ENCODE peak calls at places on chromosomes 16 and 17, in eight cellular contexts. One of them, this sample, is unnamed.

GRCh38 chr17:73657473-73658116 is 13.3 kb upstream of the SDK2 start:
- DNase-seq in pancreas: peak
- DNase-seq in AG10803: no peak
- DNase-seq in ascending aorta: no peak
- DNase-seq in omental fat pad: no peak
- DNase-seq in HCT116: peak
- DNase-seq in IMR-90: no peak
- DNase-seq in fibroblast of lung: peak
- DNase-seq in this sample: no peak

GRCh38 chr16:69243479-69243878 is 56.5 kb downstream of the SNTB2 start:
- DNase-seq in AG10803: peak
- DNase-seq in omental fat pad: no peak
- DNase-seq in pancreas: no peak
- DNase-seq in HCT116: no peak
- DNase-seq in ascending aorta: no peak
- DNase-seq in fibroblast of lung: peak
- DNase-seq in IMR-90: peak
- DNase-seq in this sample: no peak

GRCh38 chr17:67289174-67289876 is 44.3 kb upstream of the HELZ start:
- DNase-seq in HCT116: no peak
- DNase-seq in IMR-90: peak
- DNase-seq in AG10803: peak
- DNase-seq in pancreas: no peak
- DNase-seq in ascending aorta: peak
- DNase-seq in omental fat pad: no peak
- DNase-seq in fibroblast of lung: peak
- DNase-seq in this sample: no peak

GRCh38 chr17:61219460-61219859 is 180.2 kb upstream of the TBX2 start:
- DNase-seq in ascending aorta: no peak
- DNase-seq in pancreas: no peak
- DNase-seq in HCT116: no peak
- DNase-seq in omental fat pad: no peak
- DNase-seq in AG10803: peak
- DNase-seq in fibroblast of lung: peak
- DNase-seq in IMR-90: peak
- DNase-seq in this sample: no peak

GRCh38 chr16:55444754-55445485 is 34.1 kb upstream of the MMP2 start:
- DNase-seq in IMR-90: no peak
- DNase-seq in AG10803: no peak
- DNase-seq in omental fat pad: no peak
- DNase-seq in pancreas: no peak
- DNase-seq in HCT116: no peak
- DNase-seq in fibroblast of lung: no peak
- DNase-seq in ascending aorta: no peak
- DNase-seq in this sample: no peak

GRCh38 chr16:82264781-82265180 is 94.8 kb upstream of the MPHOSPH6 start:
- DNase-seq in fibroblast of lung: no peak
- DNase-seq in pancreas: no peak
- DNase-seq in ascending aorta: no peak
- DNase-seq in HCT116: no peak
- DNase-seq in IMR-90: no peak
- DNase-seq in omental fat pad: no peak
- DNase-seq in AG10803: no peak
- DNase-seq in this sample: no peak

GRCh38 chr16:66924527-66925321 is 611 bp downstream of the RRAD start:
- DNase-seq in ascending aorta: no peak
- DNase-seq in fibroblast of lung: no peak
- DNase-seq in pancreas: peak
- DNase-seq in HCT116: no peak
- DNase-seq in IMR-90: no peak
- DNase-seq in AG10803: no peak
- DNase-seq in omental fat pad: no peak
- DNase-seq in this sample: no peak

GRCh38 chr16:80806957-80807356 is 2.6 kb upstream of the CDYL2 start:
- DNase-seq in AG10803: peak
- DNase-seq in omental fat pad: no peak
- DNase-seq in pancreas: no peak
- DNase-seq in IMR-90: peak
- DNase-seq in fibroblast of lung: peak
- DNase-seq in ascending aorta: no peak
- DNase-seq in HCT116: no peak
- DNase-seq in this sample: no peak

GRCh38 chr17:7476474-7476873 is 3.0 kb downstream of the ZBTB4 start:
- DNase-seq in AG10803: peak
- DNase-seq in IMR-90: peak
- DNase-seq in fibroblast of lung: no peak
- DNase-seq in HCT116: no peak
- DNase-seq in ascending aorta: no peak
- DNase-seq in pancreas: no peak
- DNase-seq in omental fat pad: no peak
- DNase-seq in this sample: no peak

GRCh38 chr17:56834380-56835258 is 668 bp downstream of the DGKE start:
- DNase-seq in fibroblast of lung: peak
- DNase-seq in ascending aorta: peak
- DNase-seq in AG10803: peak
- DNase-seq in HCT116: no peak
- DNase-seq in omental fat pad: no peak
- DNase-seq in IMR-90: peak
- DNase-seq in pancreas: peak
- DNase-seq in this sample: no peak

GRCh38 chr17:44901323-44901965 is 2.2 kb upstream of the EFTUD2 start:
- DNase-seq in IMR-90: peak
- DNase-seq in omental fat pad: no peak
- DNase-seq in fibroblast of lung: peak
- DNase-seq in pancreas: no peak
- DNase-seq in ascending aorta: no peak
- DNase-seq in HCT116: no peak
- DNase-seq in AG10803: peak
- DNase-seq in this sample: no peak

GRCh38 chr17:62705116-62705515 is 77.6 kb downstream of the MRC2 start:
- DNase-seq in fibroblast of lung: no peak
- DNase-seq in AG10803: no peak
- DNase-seq in IMR-90: no peak
- DNase-seq in omental fat pad: no peak
- DNase-seq in pancreas: no peak
- DNase-seq in ascending aorta: no peak
- DNase-seq in HCT116: no peak
- DNase-seq in this sample: no peak

GRCh38 chr16:17493012-17493411 is 22.3 kb upstream of the XYLT1 start:
- DNase-seq in omental fat pad: no peak
- DNase-seq in pancreas: no peak
- DNase-seq in HCT116: no peak
- DNase-seq in IMR-90: no peak
- DNase-seq in fibroblast of lung: no peak
- DNase-seq in AG10803: no peak
- DNase-seq in ascending aorta: no peak
- DNase-seq in this sample: no peak

GRCh38 chr17:76585649-76586593 is at the start of gene ST6GALNAC2:
- DNase-seq in fibroblast of lung: peak
- DNase-seq in AG10803: peak
- DNase-seq in IMR-90: no peak
- DNase-seq in omental fat pad: no peak
- DNase-seq in HCT116: peak
- DNase-seq in pancreas: peak
- DNase-seq in ascending aorta: peak
- DNase-seq in this sample: no peak

GRCh38 chr16:51820176-51820575 is 669.1 kb upstream of the SALL1 start:
- DNase-seq in fibroblast of lung: no peak
- DNase-seq in AG10803: no peak
- DNase-seq in IMR-90: no peak
- DNase-seq in pancreas: no peak
- DNase-seq in omental fat pad: no peak
- DNase-seq in HCT116: no peak
- DNase-seq in ascending aorta: no peak
- DNase-seq in this sample: no peak

GRCh38 chr17:44071198-44071520 is 624 bp downstream of the G6PC3 start:
- DNase-seq in IMR-90: peak
- DNase-seq in fibroblast of lung: no peak
- DNase-seq in pancreas: no peak
- DNase-seq in ascending aorta: peak
- DNase-seq in omental fat pad: no peak
- DNase-seq in AG10803: peak
- DNase-seq in HCT116: no peak
- DNase-seq in this sample: no peak

GRCh38 chr17:30530346-30531025 is 53.3 kb downstream of the GOSR1 start:
- DNase-seq in fibroblast of lung: no peak
- DNase-seq in IMR-90: peak
- DNase-seq in ascending aorta: no peak
- DNase-seq in pancreas: no peak
- DNase-seq in HCT116: no peak
- DNase-seq in omental fat pad: no peak
- DNase-seq in AG10803: peak
- DNase-seq in this sample: no peak

GRCh38 chr16:66717112-66717675 is 20.7 kb upstream of the CMTM4 start:
- DNase-seq in HCT116: no peak
- DNase-seq in IMR-90: peak
- DNase-seq in pancreas: no peak
- DNase-seq in omental fat pad: no peak
- DNase-seq in fibroblast of lung: peak
- DNase-seq in ascending aorta: no peak
- DNase-seq in AG10803: peak
- DNase-seq in this sample: no peak

GRCh38 chr17:75525806-75526554 is 483 bp downstream of the LLGL2 start:
- DNase-seq in fibroblast of lung: no peak
- DNase-seq in pancreas: peak
- DNase-seq in IMR-90: no peak
- DNase-seq in AG10803: no peak
- DNase-seq in HCT116: no peak
- DNase-seq in omental fat pad: no peak
- DNase-seq in ascending aorta: no peak
- DNase-seq in this sample: no peak

DNA sequence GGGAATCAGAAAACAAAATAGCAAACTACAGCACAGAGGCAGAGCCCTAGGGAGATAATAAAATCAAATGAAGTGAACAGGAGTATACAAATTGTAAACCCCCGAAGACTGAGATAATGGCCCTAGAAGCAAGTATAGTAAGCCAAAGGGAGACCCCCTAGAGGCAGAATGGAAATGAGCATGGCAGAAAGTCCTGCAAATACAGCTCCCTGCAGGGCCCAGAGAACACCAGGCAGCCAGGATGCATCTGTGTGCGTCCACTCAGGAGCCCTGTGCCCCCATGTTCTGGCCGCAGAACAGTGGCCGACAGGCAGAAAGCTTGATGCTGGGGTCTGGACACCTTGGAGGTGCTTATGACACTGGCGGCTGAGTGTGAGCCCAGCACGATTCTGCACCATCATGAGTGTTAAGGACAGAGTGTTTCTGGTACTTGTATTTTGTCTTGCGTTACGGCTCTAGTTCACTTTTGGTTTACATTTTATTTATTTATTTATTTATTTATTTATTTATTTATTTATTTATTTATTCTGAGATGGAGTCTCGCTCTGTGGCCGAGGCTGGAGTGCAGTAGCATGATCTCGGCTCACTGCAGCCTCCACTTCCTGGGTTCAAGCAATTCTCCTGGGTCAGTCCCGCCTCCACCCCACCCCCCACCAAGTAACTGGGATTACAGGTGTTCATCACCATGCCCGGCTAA is 48.7 kb downstream of the RGS9 start:
- DNase-seq in ascending aorta: no peak
- DNase-seq in omental fat pad: no peak
- DNase-seq in IMR-90: no peak
- DNase-seq in HCT116: no peak
- DNase-seq in AG10803: no peak
- DNase-seq in pancreas: no peak
- DNase-seq in fibroblast of lung: no peak
- DNase-seq in this sample: no peak
- TF ChIP-seq CTCF in ascending aorta: no peak
- TF ChIP-seq CTCF in omental fat pad: no peak
- TF ChIP-seq CTCF in IMR-90: no peak
- TF ChIP-seq CTCF in HCT116: no peak
- TF ChIP-seq CTCF in AG10803: no peak
- TF ChIP-seq CTCF in pancreas: no peak
- TF ChIP-seq CTCF in fibroblast of lung: no peak
- TF ChIP-seq CTCF in this sample: no peak

DNA sequence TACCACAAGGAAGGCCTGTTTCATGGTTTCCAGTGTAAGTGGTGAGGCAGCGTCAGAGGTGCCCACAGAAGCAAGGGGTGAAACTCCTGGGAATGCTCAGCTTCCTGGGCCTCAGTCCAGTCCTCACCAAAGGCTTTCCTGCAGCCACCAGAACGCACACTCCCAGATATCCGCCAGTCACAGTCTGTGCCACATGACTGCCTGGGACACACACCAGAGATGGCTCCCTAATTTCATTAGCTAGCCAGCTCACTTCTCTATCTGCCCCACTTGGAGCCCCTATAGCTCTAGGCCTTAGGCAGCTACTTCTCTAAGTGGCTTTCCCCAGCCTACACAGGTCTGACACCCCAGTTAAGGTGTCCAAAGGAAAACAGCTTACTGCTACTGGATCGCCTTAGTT is 77.0 kb downstream of the CYTH1 start:
- DNase-seq in AG10803: no peak
- DNase-seq in IMR-90: no peak
- DNase-seq in pancreas: no peak
- DNase-seq in ascending aorta: no peak
- DNase-seq in HCT116: no peak
- DNase-seq in fibroblast of lung: no peak
- DNase-seq in omental fat pad: no peak
- DNase-seq in this sample: no peak
- TF ChIP-seq CTCF in AG10803: no peak
- TF ChIP-seq CTCF in IMR-90: no peak
- TF ChIP-seq CTCF in pancreas: no peak
- TF ChIP-seq CTCF in ascending aorta: no peak
- TF ChIP-seq CTCF in HCT116: no peak
- TF ChIP-seq CTCF in fibroblast of lung: no peak
- TF ChIP-seq CTCF in omental fat pad: no peak
- TF ChIP-seq CTCF in this sample: no peak

DNA sequence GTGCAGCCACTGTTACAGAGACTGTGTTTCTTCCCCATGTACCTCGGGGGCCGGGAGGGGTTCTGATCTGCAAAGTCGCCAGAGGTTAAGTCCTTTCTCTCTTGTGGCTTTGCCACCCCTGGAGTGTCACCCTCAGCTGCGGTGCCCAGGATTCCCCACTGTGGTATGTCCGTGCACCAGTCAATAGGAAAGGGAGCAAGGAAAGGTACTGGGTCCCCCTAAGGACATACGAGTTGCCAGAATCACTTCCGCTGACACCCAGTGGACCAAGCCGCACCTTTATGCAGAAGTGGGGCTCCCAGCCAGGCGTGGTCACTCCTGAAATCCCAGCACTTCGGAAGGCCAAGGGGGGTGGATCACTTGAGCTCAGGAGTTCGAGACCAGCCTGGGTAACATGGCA is 2.3 kb downstream of the GAA start:
- DNase-seq in IMR-90: no peak
- DNase-seq in pancreas: peak
- DNase-seq in omental fat pad: no peak
- DNase-seq in ascending aorta: no peak
- DNase-seq in fibroblast of lung: no peak
- DNase-seq in HCT116: no peak
- DNase-seq in AG10803: no peak
- DNase-seq in this sample: no peak
- TF ChIP-seq CTCF in IMR-90: no peak
- TF ChIP-seq CTCF in pancreas: no peak
- TF ChIP-seq CTCF in omental fat pad: no peak
- TF ChIP-seq CTCF in ascending aorta: no peak
- TF ChIP-seq CTCF in fibroblast of lung: no peak
- TF ChIP-seq CTCF in HCT116: no peak
- TF ChIP-seq CTCF in AG10803: no peak
- TF ChIP-seq CTCF in this sample: no peak

GRCh38 chr16:86007524-86007923 is 108.6 kb downstream of the IRF8 start:
- DNase-seq in pancreas: no peak
- DNase-seq in AG10803: no peak
- DNase-seq in omental fat pad: no peak
- DNase-seq in HCT116: no peak
- DNase-seq in fibroblast of lung: no peak
- DNase-seq in IMR-90: no peak
- DNase-seq in ascending aorta: no peak
- DNase-seq in this sample: no peak
- TF ChIP-seq CTCF in pancreas: no peak
- TF ChIP-seq CTCF in AG10803: no peak
- TF ChIP-seq CTCF in omental fat pad: no peak
- TF ChIP-seq CTCF in HCT116: no peak
- TF ChIP-seq CTCF in fibroblast of lung: no peak
- TF ChIP-seq CTCF in IMR-90: no peak
- TF ChIP-seq CTCF in ascending aorta: no peak
- TF ChIP-seq CTCF in this sample: no peak